ENCODE peak calls at places on chromosome 19, in four cellular contexts. One of them, this sample, is unnamed.

GRCh38 chr19:39677931-39678889 is 22.5 kb downstream of the LGALS16 start:
- DNase-seq in activated T-cell treated with anti-CD3 and anti-CD28 coated beads, Interleukin-2, amount 50 U/mL, for 72 hours: no peak
- DNase-seq in activated CD8-positive, alpha-beta T cell treated with anti-CD3 and anti-CD28 coated beads for 36 hours: no peak
- DNase-seq in NCI-H526: peak; percentile 77
- DNase-seq in this sample: no peak

GRCh38 chr19:7869453-7869909 is 4.7 kb downstream of the PRR36 start:
- DNase-seq in activated T-cell treated with anti-CD3 and anti-CD28 coated beads, Interleukin-2, amount 50 U/mL, for 72 hours: peak; percentile 85
- DNase-seq in activated CD8-positive, alpha-beta T cell treated with anti-CD3 and anti-CD28 coated beads for 36 hours: peak; percentile 81
- DNase-seq in NCI-H526: no peak
- DNase-seq in this sample: peak; percentile 84

GRCh38 chr19:36418287-36419001 is at the start of gene ZFP82:
- DNase-seq in activated T-cell treated with anti-CD3 and anti-CD28 coated beads, Interleukin-2, amount 50 U/mL, for 72 hours: peak; percentile 82
- DNase-seq in activated CD8-positive, alpha-beta T cell treated with anti-CD3 and anti-CD28 coated beads for 36 hours: peak; percentile 85
- DNase-seq in NCI-H526: peak; percentile 96
- DNase-seq in this sample: peak; percentile 83

GRCh38 chr19:8069116-8069973 is 16.8 kb downstream of the CCL25 start:
- DNase-seq in activated T-cell treated with anti-CD3 and anti-CD28 coated beads, Interleukin-2, amount 50 U/mL, for 72 hours: no peak
- DNase-seq in activated CD8-positive, alpha-beta T cell treated with anti-CD3 and anti-CD28 coated beads for 36 hours: peak; percentile 48
- DNase-seq in NCI-H526: peak; percentile 62
- DNase-seq in this sample: peak; percentile 35

GRCh38 chr19:1133471-1133929 is 29.7 kb downstream of the GPX4 start:
- DNase-seq in activated T-cell treated with anti-CD3 and anti-CD28 coated beads, Interleukin-2, amount 50 U/mL, for 72 hours: peak; percentile 90
- DNase-seq in activated CD8-positive, alpha-beta T cell treated with anti-CD3 and anti-CD28 coated beads for 36 hours: peak; percentile 88
- DNase-seq in NCI-H526: no peak
- DNase-seq in this sample: peak; percentile 92

GRCh38 chr19:17859533-17860330 is at the start of gene RPL18A:
- DNase-seq in activated T-cell treated with anti-CD3 and anti-CD28 coated beads, Interleukin-2, amount 50 U/mL, for 72 hours: peak; percentile 99
- DNase-seq in activated CD8-positive, alpha-beta T cell treated with anti-CD3 and anti-CD28 coated beads for 36 hours: peak; percentile 99
- DNase-seq in NCI-H526: peak; percentile 98
- DNase-seq in this sample: peak; percentile 100

GRCh38 chr19:7505682-7506384 is 10.1 kb upstream of the ZNF358 start:
- DNase-seq in activated T-cell treated with anti-CD3 and anti-CD28 coated beads, Interleukin-2, amount 50 U/mL, for 72 hours: peak; percentile 46
- DNase-seq in activated CD8-positive, alpha-beta T cell treated with anti-CD3 and anti-CD28 coated beads for 36 hours: peak; percentile 46
- DNase-seq in NCI-H526: peak; percentile 86
- DNase-seq in this sample: peak; percentile 51

GRCh38 chr19:10095948-10096614 is 6.4 kb downstream of the ANGPTL6 start:
- DNase-seq in activated T-cell treated with anti-CD3 and anti-CD28 coated beads, Interleukin-2, amount 50 U/mL, for 72 hours: peak; percentile 89
- DNase-seq in activated CD8-positive, alpha-beta T cell treated with anti-CD3 and anti-CD28 coated beads for 36 hours: peak; percentile 88
- DNase-seq in NCI-H526: peak; percentile 91
- DNase-seq in this sample: peak; percentile 92

GRCh38 chr19:5436101-5436947 is 18.9 kb upstream of the ZNRF4 start:
- DNase-seq in activated T-cell treated with anti-CD3 and anti-CD28 coated beads, Interleukin-2, amount 50 U/mL, for 72 hours: no peak
- DNase-seq in activated CD8-positive, alpha-beta T cell treated with anti-CD3 and anti-CD28 coated beads for 36 hours: no peak
- DNase-seq in NCI-H526: peak; percentile 29
- DNase-seq in this sample: no peak